ENCODE peak calls at places on chromosomes 12 and 14, in six cellular contexts. N, L, T, W, Y and B are unnamed samples.

GRCh38 chr12:102478416-102479098 is 1.8 kb downstream of the IGF1 start:
- DNase-seq in N (no peak), L (no peak), T (no peak), W (peak; percentile 82), Y (no peak), B (peak; percentile 25)

GRCh38 chr12:31629756-31630732 is 29.4 kb upstream of the ETFBKMT start:
- DNase-seq in N (no peak), L (peak; percentile 17), T (no peak), W (no peak), Y (no peak), B (no peak)

GRCh38 chr14:71654810-71655209 is 277.4 kb upstream of the RGS6 start:
- DNase-seq in N (no peak), L (no peak), T (no peak), W (no peak), Y (no peak), B (no peak)

GRCh38 chr14:64968651-64969050 is 3.5 kb downstream of the RAB15 start:
- DNase-seq in N (no peak), L (no peak), T (no peak), W (no peak), Y (no peak), B (no peak)

GRCh38 chr14:95260537-95261440 is 58.9 kb downstream of the CLMN start:
- DNase-seq in N (no peak), L (no peak), T (no peak), W (no peak), Y (no peak), B (no peak)

GRCh38 chr12:41011939-41012338 is 176.2 kb upstream of the PDZRN4 start:
- DNase-seq in N (no peak), L (no peak), T (no peak), W (no peak), Y (peak; percentile 15), B (no peak)

GRCh38 chr14:53952533-53952932 is 4.1 kb downstream of the BMP4 start:
- DNase-seq in N (no peak), L (no peak), T (no peak), W (no peak), Y (no peak), B (no peak)

GRCh38 chr12:34391771-34392581 is 369.7 kb downstream of the ALG10 start:
- DNase-seq in N (no peak), L (peak; percentile 29), T (no peak), W (no peak), Y (no peak), B (no peak)

GRCh38 chr14:35814371-35815005 is 5.4 kb upstream of the RALGAPA1 start:
- DNase-seq in N (no peak), L (peak; percentile 29), T (peak; percentile 51), W (no peak), Y (peak; percentile 88), B (no peak)

GRCh38 chr12:26741828-26742227 is 91.2 kb downstream of the ITPR2 start:
- DNase-seq in N (no peak), L (no peak), T (no peak), W (no peak), Y (no peak), B (no peak)

GRCh38 chr12:108582509-108582908 is 15.4 kb downstream of the TMEM119 start:
- DNase-seq in N (no peak), L (no peak), T (no peak), W (no peak), Y (no peak), B (no peak)

GRCh38 chr12:65414526-65414925 is 136.0 kb downstream of the MSRB3 start:
- DNase-seq in N (no peak), L (no peak), T (no peak), W (no peak), Y (no peak), B (no peak)

GRCh38 chr12:90909069-90909676 is 45.8 kb downstream of the CCER1 start:
- DNase-seq in N (no peak), L (no peak), T (peak; percentile 17), W (no peak), Y (peak; percentile 6), B (no peak)

GRCh38 chr12:79309039-79309438 is 381.7 kb downstream of the PAWR start:
- DNase-seq in N (no peak), L (no peak), T (no peak), W (no peak), Y (no peak), B (no peak)
- TF ChIP-seq TAF1 in N (no peak), L (no peak), T (no peak), W (no peak), Y (no peak), B (no peak)

DNA sequence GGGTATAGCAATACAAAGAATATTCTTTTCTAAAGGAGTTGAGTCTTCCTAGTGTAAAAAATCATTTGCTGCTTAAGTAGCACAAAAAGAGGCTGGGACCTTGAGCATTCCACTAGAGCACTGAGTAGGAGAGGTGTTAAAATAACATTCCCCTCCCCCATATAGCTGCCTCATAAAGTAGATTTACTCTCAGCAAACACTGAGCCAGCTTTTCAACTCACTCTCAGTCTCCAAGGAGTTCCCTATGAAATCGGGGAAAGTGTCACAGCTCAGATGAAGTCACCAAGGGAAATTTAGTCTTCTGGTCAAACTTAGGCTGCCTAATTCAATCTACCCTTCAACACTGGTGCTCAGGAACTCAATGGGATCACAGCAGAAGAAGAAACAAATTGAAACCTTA is 592.7 kb downstream of the ETNK1 start:
- DNase-seq in N (no peak), L (no peak), T (no peak), W (no peak), Y (no peak), B (no peak)
- TF ChIP-seq TAF1 in N (no peak), L (no peak), T (no peak), W (no peak), Y (no peak), B (no peak)

GRCh38 chr12:117284160-117284559 is 77.3 kb downstream of the NOS1 start:
- DNase-seq in N (no peak), L (no peak), T (no peak), W (no peak), Y (no peak), B (no peak)
- TF ChIP-seq TAF1 in N (no peak), L (no peak), T (no peak), W (no peak), Y (no peak), B (no peak)

DNA sequence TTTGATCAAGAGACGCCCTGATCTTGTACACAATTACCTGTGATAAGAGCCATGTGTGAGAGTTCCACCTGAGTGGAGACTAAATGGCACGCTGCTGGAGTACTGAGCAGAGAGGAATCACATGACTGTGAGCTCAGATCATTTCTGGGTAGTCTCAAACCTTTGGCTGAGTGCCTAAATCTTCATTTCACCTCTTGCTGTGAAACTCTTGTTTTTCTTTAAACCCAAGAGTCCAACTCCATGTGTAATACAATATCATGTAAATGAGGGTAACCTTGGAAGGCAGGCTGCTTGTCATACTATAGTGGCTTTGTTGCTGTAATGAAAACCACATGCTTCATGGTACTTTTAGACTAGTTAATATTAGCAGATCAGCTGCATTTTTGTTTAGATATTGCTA is 156.9 kb downstream of the CAND1 start:
- DNase-seq in N (no peak), L (no peak), T (no peak), W (no peak), Y (no peak), B (no peak)
- TF ChIP-seq TAF1 in N (no peak), L (no peak), T (no peak), W (no peak), Y (no peak), B (no peak)

DNA sequence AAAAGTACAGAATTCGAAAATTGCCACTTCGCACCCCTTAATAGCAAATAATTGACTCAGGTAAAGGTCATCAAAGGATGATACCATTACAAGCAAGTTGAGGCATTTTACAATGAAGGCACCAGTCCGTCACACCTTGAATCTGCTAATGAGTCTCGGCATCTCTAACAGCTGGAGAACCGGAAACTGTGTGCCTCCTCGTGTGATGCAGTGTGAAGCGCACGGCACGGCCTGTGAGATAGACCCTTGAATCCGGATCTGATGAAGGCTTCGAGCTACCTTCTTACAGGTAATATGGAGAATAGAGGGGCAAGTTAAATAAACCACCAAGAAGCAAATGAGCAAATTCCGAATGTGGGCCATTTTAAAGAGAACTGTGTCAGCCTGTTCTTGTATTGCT is 19.8 kb upstream of the TUBA1A start:
- DNase-seq in N (no peak), L (no peak), T (no peak), W (no peak), Y (no peak), B (no peak)
- TF ChIP-seq TAF1 in N (no peak), L (no peak), T (no peak), W (no peak), Y (no peak), B (no peak)

GRCh38 chr12:14931359-14931758 is 7.0 kb downstream of the ERP27 start:
- DNase-seq in N (no peak), L (no peak), T (no peak), W (no peak), Y (no peak), B (no peak)
- TF ChIP-seq TAF1 in N (no peak), L (no peak), T (no peak), W (no peak), Y (no peak), B (no peak)